ENCODE peak calls at places on chromosomes 12 and 14, in five cellular contexts. B is RWPE1; X is NAMALWA; P is mucosa of descending colon; A is activated CD4-positive, alpha-beta T cell treated with anti-CD3 and anti-CD28 coated beads, Interleukin-2, amount 50 U/mL, for 1 hour. Z is an unnamed sample.

GRCh38 chr14:68784298-68784910 is 8.5 kb downstream of the ZFP36L1 start:
- DNase-seq in B (no peak), X (no peak), P (peak; percentile 88), A (no peak), Z (peak; percentile 92)

GRCh38 chr14:51507556-51508511 is 143.9 kb upstream of the FRMD6 start:
- DNase-seq in B (no peak), X (no peak), P (peak; percentile 44), A (no peak), Z (peak; percentile 33)

GRCh38 chr14:52700701-52701172 is 5.4 kb upstream of the ERO1A start:
- DNase-seq in B (peak; percentile 71), X (no peak), P (no peak), A (no peak), Z (no peak)

GRCh38 chr12:53344824-53345485 is 8.8 kb upstream of the SP7 start:
- DNase-seq in B (no peak), X (peak; percentile 47), P (peak; percentile 80), A (peak; percentile 63), Z (peak; percentile 65)

GRCh38 chr12:132413931-132414588 is 75.9 kb upstream of the FBRSL1 start:
- DNase-seq in B (no peak), X (no peak), P (no peak), A (no peak), Z (no peak)

GRCh38 chr12:104063712-104064030 is 660 bp upstream of the HCFC2 start:
- DNase-seq in B (no peak), X (peak; percentile 54), P (no peak), A (no peak), Z (no peak)

GRCh38 chr12:100372846-100373245 is 16.0 kb downstream of the SLC17A8 start:
- DNase-seq in B (no peak), X (no peak), P (no peak), A (no peak), Z (no peak)

GRCh38 chr14:51901475-51902024 is 41.1 kb downstream of the GNG2 start:
- DNase-seq in B (no peak), X (no peak), P (no peak), A (peak; percentile 16), Z (no peak)